ENCODE peak calls at places on chromosome 7, in eight cellular contexts. One of them, this sample, is unnamed.

GRCh38 chr7:44060091-44060947 is 5.0 kb downstream of the PGAM2 start:
- DNase-seq in heart right ventricle: no peak
- DNase-seq in AG04450: no peak
- DNase-seq in hepatocyte: no peak
- DNase-seq in tibial nerve: no peak
- DNase-seq in fibroblast of mammary gland: no peak
- DNase-seq in lower lobe of right lung: peak; percentile 33
- DNase-seq in ovary: no peak
- DNase-seq in this sample: peak; percentile 56

GRCh38 chr7:78924581-78924980 is 528.9 kb downstream of the MAGI2 start:
- DNase-seq in heart right ventricle: no peak
- DNase-seq in AG04450: no peak
- DNase-seq in hepatocyte: peak; percentile 35
- DNase-seq in tibial nerve: no peak
- DNase-seq in fibroblast of mammary gland: peak; percentile 45
- DNase-seq in lower lobe of right lung: no peak
- DNase-seq in ovary: no peak
- DNase-seq in this sample: no peak

GRCh38 chr7:117249696-117250095 is 73.2 kb downstream of the WNT2 start:
- DNase-seq in heart right ventricle: no peak
- DNase-seq in AG04450: no peak
- DNase-seq in hepatocyte: no peak
- DNase-seq in tibial nerve: no peak
- DNase-seq in fibroblast of mammary gland: peak; percentile 25
- DNase-seq in lower lobe of right lung: no peak
- DNase-seq in ovary: no peak
- DNase-seq in this sample: no peak

GRCh38 chr7:90580051-90580450 is 16.1 kb upstream of the CDK14 start:
- DNase-seq in heart right ventricle: no peak
- DNase-seq in AG04450: no peak
- DNase-seq in hepatocyte: no peak
- DNase-seq in tibial nerve: no peak
- DNase-seq in fibroblast of mammary gland: no peak
- DNase-seq in lower lobe of right lung: no peak
- DNase-seq in ovary: no peak
- DNase-seq in this sample: no peak

GRCh38 chr7:54811016-54811924 is 52.3 kb upstream of the SEC61G start:
- DNase-seq in heart right ventricle: no peak
- DNase-seq in AG04450: peak; percentile 74
- DNase-seq in hepatocyte: no peak
- DNase-seq in tibial nerve: no peak
- DNase-seq in fibroblast of mammary gland: peak; percentile 90
- DNase-seq in lower lobe of right lung: no peak
- DNase-seq in ovary: no peak
- DNase-seq in this sample: no peak

GRCh38 chr7:36686499-36686898 is 37.8 kb downstream of the AOAH start:
- DNase-seq in heart right ventricle: no peak
- DNase-seq in AG04450: no peak
- DNase-seq in hepatocyte: peak; percentile 25
- DNase-seq in tibial nerve: no peak
- DNase-seq in fibroblast of mammary gland: peak; percentile 52
- DNase-seq in lower lobe of right lung: no peak
- DNase-seq in ovary: no peak
- DNase-seq in this sample: no peak

GRCh38 chr7:108079291-108080057 is 50.7 kb downstream of the LAMB4 start:
- DNase-seq in heart right ventricle: no peak
- DNase-seq in AG04450: peak; percentile 93
- DNase-seq in hepatocyte: peak; percentile 17
- DNase-seq in tibial nerve: no peak
- DNase-seq in fibroblast of mammary gland: peak; percentile 93
- DNase-seq in lower lobe of right lung: no peak
- DNase-seq in ovary: no peak
- DNase-seq in this sample: no peak

GRCh38 chr7:50273870-50274269 is 30.6 kb upstream of the IKZF1 start:
- DNase-seq in heart right ventricle: no peak
- DNase-seq in AG04450: no peak
- DNase-seq in hepatocyte: no peak
- DNase-seq in tibial nerve: no peak
- DNase-seq in fibroblast of mammary gland: no peak
- DNase-seq in lower lobe of right lung: no peak
- DNase-seq in ovary: no peak
- DNase-seq in this sample: no peak

GRCh38 chr7:91759205-91759863 is 121.2 kb downstream of the MTERF1 start:
- DNase-seq in heart right ventricle: no peak
- DNase-seq in AG04450: no peak
- DNase-seq in hepatocyte: peak; percentile 84
- DNase-seq in tibial nerve: no peak
- DNase-seq in fibroblast of mammary gland: peak; percentile 40
- DNase-seq in lower lobe of right lung: peak; percentile 84
- DNase-seq in ovary: no peak
- DNase-seq in this sample: no peak

GRCh38 chr7:37342665-37343471 is 105.8 kb downstream of the ELMO1 start:
- DNase-seq in heart right ventricle: no peak
- DNase-seq in AG04450: no peak
- DNase-seq in hepatocyte: no peak
- DNase-seq in tibial nerve: no peak
- DNase-seq in fibroblast of mammary gland: no peak
- DNase-seq in lower lobe of right lung: peak; percentile 60
- DNase-seq in ovary: no peak
- DNase-seq in this sample: no peak

GRCh38 chr7:150631866-150632864 is at the start of gene GIMAP6:
- DNase-seq in heart right ventricle: peak; percentile 43
- DNase-seq in AG04450: no peak
- DNase-seq in hepatocyte: no peak
- DNase-seq in tibial nerve: no peak
- DNase-seq in fibroblast of mammary gland: no peak
- DNase-seq in lower lobe of right lung: no peak
- DNase-seq in ovary: no peak
- DNase-seq in this sample: no peak

GRCh38 chr7:43764807-43765491 is 6.5 kb downstream of the BLVRA start:
- DNase-seq in heart right ventricle: no peak
- DNase-seq in AG04450: no peak
- DNase-seq in hepatocyte: peak; percentile 71
- DNase-seq in tibial nerve: no peak
- DNase-seq in fibroblast of mammary gland: peak; percentile 63
- DNase-seq in lower lobe of right lung: no peak
- DNase-seq in ovary: no peak
- DNase-seq in this sample: no peak

GRCh38 chr7:142088022-142088714 is 23.4 kb upstream of the MGAM2 start:
- DNase-seq in heart right ventricle: no peak
- DNase-seq in AG04450: no peak
- DNase-seq in hepatocyte: no peak
- DNase-seq in tibial nerve: no peak
- DNase-seq in fibroblast of mammary gland: no peak
- DNase-seq in lower lobe of right lung: no peak
- DNase-seq in ovary: no peak
- DNase-seq in this sample: no peak

GRCh38 chr7:99369767-99370353 is 4.7 kb upstream of the ARPC1B start:
- DNase-seq in heart right ventricle: no peak
- DNase-seq in AG04450: no peak
- DNase-seq in hepatocyte: no peak
- DNase-seq in tibial nerve: no peak
- DNase-seq in fibroblast of mammary gland: peak; percentile 33
- DNase-seq in lower lobe of right lung: peak; percentile 18
- DNase-seq in ovary: no peak
- DNase-seq in this sample: no peak

GRCh38 chr7:81692146-81692905 is 77.5 kb downstream of the HGF start:
- DNase-seq in heart right ventricle: no peak
- DNase-seq in AG04450: peak; percentile 53
- DNase-seq in hepatocyte: no peak
- DNase-seq in tibial nerve: no peak
- DNase-seq in fibroblast of mammary gland: peak; percentile 97
- DNase-seq in lower lobe of right lung: no peak
- DNase-seq in ovary: no peak
- DNase-seq in this sample: no peak

GRCh38 chr7:80767655-80768054 is 129.2 kb downstream of the CD36 start:
- DNase-seq in heart right ventricle: no peak
- DNase-seq in AG04450: no peak
- DNase-seq in hepatocyte: no peak
- DNase-seq in tibial nerve: no peak
- DNase-seq in fibroblast of mammary gland: no peak
- DNase-seq in lower lobe of right lung: no peak
- DNase-seq in ovary: no peak
- DNase-seq in this sample: no peak

GRCh38 chr7:1567893-1568292 is 1.9 kb downstream of the PSMG3 start:
- DNase-seq in heart right ventricle: no peak
- DNase-seq in AG04450: peak; percentile 83
- DNase-seq in hepatocyte: peak; percentile 65
- DNase-seq in tibial nerve: no peak
- DNase-seq in fibroblast of mammary gland: peak; percentile 97
- DNase-seq in lower lobe of right lung: no peak
- DNase-seq in ovary: no peak
- DNase-seq in this sample: no peak

GRCh38 chr7:84317536-84317935 is 122.9 kb upstream of the SEMA3A start:
- DNase-seq in heart right ventricle: no peak
- DNase-seq in AG04450: no peak
- DNase-seq in hepatocyte: no peak
- DNase-seq in tibial nerve: no peak
- DNase-seq in fibroblast of mammary gland: peak; percentile 12
- DNase-seq in lower lobe of right lung: no peak
- DNase-seq in ovary: no peak
- DNase-seq in this sample: no peak

GRCh38 chr7:12220321-12221046 is 9.4 kb downstream of the TMEM106B start:
- DNase-seq in heart right ventricle: no peak
- DNase-seq in AG04450: no peak
- DNase-seq in hepatocyte: no peak
- DNase-seq in tibial nerve: no peak
- DNase-seq in fibroblast of mammary gland: no peak
- DNase-seq in lower lobe of right lung: no peak
- DNase-seq in ovary: no peak
- DNase-seq in this sample: no peak

GRCh38 chr7:46975493-46975892 is 606.4 kb downstream of the TNS3 start:
- DNase-seq in heart right ventricle: no peak
- DNase-seq in AG04450: no peak
- DNase-seq in hepatocyte: no peak
- DNase-seq in tibial nerve: no peak
- DNase-seq in fibroblast of mammary gland: no peak
- DNase-seq in lower lobe of right lung: no peak
- DNase-seq in ovary: no peak
- DNase-seq in this sample: no peak

GRCh38 chr7:29398011-29398410 is 165.6 kb upstream of the PRR15 start:
- DNase-seq in heart right ventricle: no peak
- DNase-seq in AG04450: no peak
- DNase-seq in hepatocyte: no peak
- DNase-seq in tibial nerve: no peak
- DNase-seq in fibroblast of mammary gland: no peak
- DNase-seq in lower lobe of right lung: no peak
- DNase-seq in ovary: no peak
- DNase-seq in this sample: no peak

GRCh38 chr7:16071246-16071857 is 350.0 kb downstream of the CRPPA start:
- DNase-seq in heart right ventricle: no peak
- DNase-seq in AG04450: peak; percentile 41
- DNase-seq in hepatocyte: peak; percentile 80
- DNase-seq in tibial nerve: no peak
- DNase-seq in fibroblast of mammary gland: peak; percentile 73
- DNase-seq in lower lobe of right lung: no peak
- DNase-seq in ovary: peak; percentile 18
- DNase-seq in this sample: no peak

GRCh38 chr7:131328387-131329175 is 905 bp downstream of the MKLN1 start:
- DNase-seq in heart right ventricle: no peak
- DNase-seq in AG04450: no peak
- DNase-seq in hepatocyte: no peak
- DNase-seq in tibial nerve: peak; percentile 31
- DNase-seq in fibroblast of mammary gland: peak; percentile 51
- DNase-seq in lower lobe of right lung: no peak
- DNase-seq in ovary: no peak
- DNase-seq in this sample: no peak

GRCh38 chr7:99461221-99461620 is 4.7 kb downstream of the ATP5MF start:
- DNase-seq in heart right ventricle: no peak
- DNase-seq in AG04450: no peak
- DNase-seq in hepatocyte: no peak
- DNase-seq in tibial nerve: no peak
- DNase-seq in fibroblast of mammary gland: no peak
- DNase-seq in lower lobe of right lung: no peak
- DNase-seq in ovary: no peak
- DNase-seq in this sample: no peak

GRCh38 chr7:4204530-4205165 is 477.4 kb upstream of the FOXK1 start:
- DNase-seq in heart right ventricle: no peak
- DNase-seq in AG04450: no peak
- DNase-seq in hepatocyte: peak; percentile 31
- DNase-seq in tibial nerve: no peak
- DNase-seq in fibroblast of mammary gland: no peak
- DNase-seq in lower lobe of right lung: peak; percentile 14
- DNase-seq in ovary: no peak
- DNase-seq in this sample: no peak
- H3K4me3 ChIP-seq in heart right ventricle: peak overlapping the region; percentile 10
- H3K4me3 ChIP-seq in AG04450: no peak overlapping the region
- H3K4me3 ChIP-seq in hepatocyte: no peak overlapping the region
- H3K4me3 ChIP-seq in tibial nerve: no peak overlapping the region
- H3K4me3 ChIP-seq in fibroblast of mammary gland: no peak overlapping the region
- H3K4me3 ChIP-seq in lower lobe of right lung: no peak overlapping the region
- H3K4me3 ChIP-seq in ovary: no peak overlapping the region
- H3K4me3 ChIP-seq in this sample: no peak overlapping the region

GRCh38 chr7:140655511-140656408 is 15.1 kb upstream of the DENND2A start:
- DNase-seq in heart right ventricle: no peak
- DNase-seq in AG04450: no peak
- DNase-seq in hepatocyte: no peak
- DNase-seq in tibial nerve: no peak
- DNase-seq in fibroblast of mammary gland: no peak
- DNase-seq in lower lobe of right lung: no peak
- DNase-seq in ovary: no peak
- DNase-seq in this sample: no peak
- H3K4me3 ChIP-seq in heart right ventricle: no peak overlapping the region
- H3K4me3 ChIP-seq in AG04450: no peak overlapping the region
- H3K4me3 ChIP-seq in hepatocyte: no peak overlapping the region
- H3K4me3 ChIP-seq in tibial nerve: no peak overlapping the region
- H3K4me3 ChIP-seq in fibroblast of mammary gland: no peak overlapping the region
- H3K4me3 ChIP-seq in lower lobe of right lung: no peak overlapping the region
- H3K4me3 ChIP-seq in ovary: no peak overlapping the region
- H3K4me3 ChIP-seq in this sample: peak overlapping the region; percentile 65

GRCh38 chr7:22564511-22565045 is 64.6 kb upstream of the STEAP1B start:
- DNase-seq in heart right ventricle: peak; percentile 63
- DNase-seq in AG04450: no peak
- DNase-seq in hepatocyte: no peak
- DNase-seq in tibial nerve: peak; percentile 31
- DNase-seq in fibroblast of mammary gland: peak; percentile 96
- DNase-seq in lower lobe of right lung: no peak
- DNase-seq in ovary: no peak
- DNase-seq in this sample: no peak
- H3K4me3 ChIP-seq in heart right ventricle: peak overlapping the region; percentile 55
- H3K4me3 ChIP-seq in AG04450: no peak overlapping the region
- H3K4me3 ChIP-seq in hepatocyte: no peak overlapping the region
- H3K4me3 ChIP-seq in tibial nerve: no peak overlapping the region
- H3K4me3 ChIP-seq in fibroblast of mammary gland: no peak overlapping the region
- H3K4me3 ChIP-seq in lower lobe of right lung: no peak overlapping the region
- H3K4me3 ChIP-seq in ovary: no peak overlapping the region
- H3K4me3 ChIP-seq in this sample: no peak overlapping the region

DNA sequence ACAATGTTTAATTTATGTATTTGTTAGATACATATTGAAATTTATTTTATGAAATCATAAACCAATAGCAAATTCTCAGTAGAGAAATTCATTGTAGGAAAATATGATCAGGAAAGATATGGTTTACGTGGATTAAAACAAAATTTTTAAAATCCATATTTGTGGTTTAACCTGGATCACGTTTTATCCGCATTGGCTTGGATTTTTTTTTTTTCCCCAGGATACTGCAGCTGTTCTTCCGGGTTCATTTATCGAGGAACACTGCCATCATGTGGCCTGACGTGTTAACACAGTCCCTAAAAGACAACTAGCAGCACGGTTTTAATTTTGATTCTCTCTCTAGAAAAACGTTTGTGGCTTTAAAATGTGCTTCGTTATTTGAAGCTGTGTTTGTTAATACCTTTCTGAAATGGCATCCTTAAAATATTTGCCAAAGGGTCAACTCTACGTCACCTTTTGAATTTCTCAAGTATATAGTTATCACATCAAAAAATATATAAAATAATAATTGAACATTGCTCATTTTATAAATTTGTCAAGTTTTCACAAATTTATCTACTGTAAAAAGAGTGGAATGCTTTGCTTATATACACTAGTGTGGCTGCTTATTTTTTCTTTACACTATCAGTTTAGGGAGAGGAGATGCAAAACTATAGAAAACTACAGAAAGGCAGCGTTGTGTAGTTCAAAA is 8.7 kb upstream of the ASB4 start:
- DNase-seq in heart right ventricle: peak; percentile 45
- DNase-seq in AG04450: peak; percentile 30
- DNase-seq in hepatocyte: peak; percentile 82
- DNase-seq in tibial nerve: peak; percentile 89
- DNase-seq in fibroblast of mammary gland: peak; percentile 76
- DNase-seq in lower lobe of right lung: peak; percentile 49
- DNase-seq in ovary: peak; percentile 81
- DNase-seq in this sample: no peak
- H3K4me3 ChIP-seq in heart right ventricle: no peak overlapping the region
- H3K4me3 ChIP-seq in AG04450: no peak overlapping the region
- H3K4me3 ChIP-seq in hepatocyte: no peak overlapping the region
- H3K4me3 ChIP-seq in tibial nerve: no peak overlapping the region
- H3K4me3 ChIP-seq in fibroblast of mammary gland: no peak overlapping the region
- H3K4me3 ChIP-seq in lower lobe of right lung: no peak overlapping the region
- H3K4me3 ChIP-seq in ovary: no peak overlapping the region
- H3K4me3 ChIP-seq in this sample: peak overlapping the region; percentile 15